ENCODE peak calls at places on chromosomes 13 and 19, in ten cellular contexts. D is CD8-positive, alpha-beta T cell; C is cardiac muscle cell; G is CD4-positive, alpha-beta T cell; A is lung; E is tibial artery; O is small intestine; Q is body of pancreas; P is tibial nerve; Y is AG04450. H is an unnamed sample.

GRCh38 chr13:26855071-26855470 is 94.5 kb upstream of the GPR12 start:
- DNase-seq in G (no peak), C (no peak), D (no peak), P (no peak), O (no peak), E (no peak), A (no peak), Y (no peak), Q (no peak), H (peak; percentile 80)

GRCh38 chr13:69793803-69794453 is 313.7 kb upstream of the ATXN8OS start:
- DNase-seq in Y (no peak), P (no peak), G (no peak), A (no peak), Q (no peak), C (no peak), O (no peak), D (no peak), E (no peak), H (no peak)

GRCh38 chr13:59962343-59962742 is 201.4 kb downstream of the DIAPH3 start:
- DNase-seq in D (no peak), Y (no peak), E (no peak), P (no peak), Q (no peak), C (peak; percentile 6), O (no peak), G (no peak), A (no peak), H (no peak)

GRCh38 chr19:8093740-8094139 is 41.2 kb downstream of the CCL25 start:
- DNase-seq in P (no peak), O (no peak), C (no peak), G (no peak), E (no peak), D (no peak), A (no peak), Q (no peak), Y (no peak), H (no peak)

GRCh38 chr13:37886879-37887278 is 17.3 kb upstream of the TRPC4 start:
- DNase-seq in O (peak; percentile 86), Q (no peak), E (no peak), Y (no peak), A (no peak), C (no peak), P (no peak), D (no peak), G (no peak), H (no peak)

GRCh38 chr13:97274782-97275252 is 52.7 kb downstream of the MBNL2 start:
- DNase-seq in Y (no peak), P (no peak), O (peak; percentile 66), E (no peak), G (no peak), C (no peak), Q (no peak), A (no peak), D (no peak), H (no peak)

GRCh38 chr19:34480971-34481821 is at the start of gene WTIP:
- DNase-seq in G (no peak), O (no peak), P (peak; percentile 58), C (peak; percentile 93), Y (peak; percentile 80), A (peak; percentile 72), Q (peak; percentile 55), D (no peak), E (peak; percentile 67), H (no peak)

GRCh38 chr13:41780736-41781708 is 179.9 kb downstream of the VWA8 start:
- DNase-seq in C (no peak), P (no peak), A (no peak), Y (peak; percentile 55), Q (peak; percentile 13), E (no peak), G (no peak), O (no peak), D (no peak), H (no peak)

DNA sequence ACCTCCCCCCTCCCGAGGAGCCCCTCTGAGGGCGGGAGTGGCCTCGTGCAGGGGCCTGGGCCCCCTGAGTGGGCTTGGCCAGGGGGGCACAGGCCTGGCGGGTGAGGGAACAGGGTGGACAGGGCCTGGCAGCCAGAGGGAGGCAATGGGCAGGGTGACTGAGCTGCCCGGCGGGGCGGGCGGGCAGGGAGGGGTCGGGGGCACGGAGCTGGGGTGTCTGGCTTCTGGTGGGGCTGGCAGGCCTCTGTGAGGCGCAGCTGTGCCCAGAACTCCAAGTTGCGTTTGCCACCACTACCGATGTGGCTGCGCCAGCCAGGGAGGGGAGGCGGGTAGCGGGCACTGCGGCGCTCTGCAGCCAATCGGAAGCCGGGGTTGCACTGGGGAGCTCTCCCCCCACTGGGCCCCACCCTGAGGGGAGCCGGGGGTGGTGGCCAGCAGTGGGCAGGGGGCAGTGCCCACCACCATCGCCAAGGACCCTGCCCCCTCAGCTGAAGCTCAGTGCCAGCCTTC is 7.2 kb downstream of the NFIX start:
- DNase-seq in Y (no peak), O (no peak), P (no peak), A (no peak), G (no peak), D (no peak), C (no peak), Q (no peak), E (no peak), H (peak; percentile 87)
- H3K27me3 ChIP-seq in Y (no peaks in the 10 kb centered on the region), O (no peaks in the 10 kb centered on the region), P (no peaks in the 10 kb centered on the region), A (no peaks in the 10 kb centered on the region), G (no peaks in the 10 kb centered on the region), D (no peaks in the 10 kb centered on the region), C (peaks cover 100% of the 10 kb centered on the region), Q (no peaks in the 10 kb centered on the region), E (no peaks in the 10 kb centered on the region), H (no peaks in the 10 kb centered on the region)

GRCh38 chr13:99907038-99907437 is 64.5 kb downstream of the ZIC5 start:
- DNase-seq in Y (no peak), C (no peak), E (no peak), A (no peak), D (no peak), Q (no peak), P (no peak), G (no peak), O (no peak), H (no peak)

GRCh38 chr13:99909097-99909835 is 62.3 kb downstream of the ZIC5 start:
- DNase-seq in P (no peak), Y (no peak), A (no peak), O (no peak), D (no peak), C (no peak), Q (no peak), G (no peak), E (no peak), H (no peak)

GRCh38 chr13:99909836-99910619 is 61.5 kb downstream of the ZIC5 start:
- DNase-seq in O (no peak), Q (peak; percentile 72), P (no peak), G (no peak), E (no peak), A (no peak), C (no peak), Y (no peak), D (no peak), H (no peak)

GRCh38 chr13:99907627-99908026 is 63.9 kb downstream of the ZIC5 start:
- DNase-seq in G (no peak), C (no peak), D (no peak), E (no peak), Y (no peak), Q (no peak), P (no peak), O (no peak), A (no peak), H (no peak)

DNA sequence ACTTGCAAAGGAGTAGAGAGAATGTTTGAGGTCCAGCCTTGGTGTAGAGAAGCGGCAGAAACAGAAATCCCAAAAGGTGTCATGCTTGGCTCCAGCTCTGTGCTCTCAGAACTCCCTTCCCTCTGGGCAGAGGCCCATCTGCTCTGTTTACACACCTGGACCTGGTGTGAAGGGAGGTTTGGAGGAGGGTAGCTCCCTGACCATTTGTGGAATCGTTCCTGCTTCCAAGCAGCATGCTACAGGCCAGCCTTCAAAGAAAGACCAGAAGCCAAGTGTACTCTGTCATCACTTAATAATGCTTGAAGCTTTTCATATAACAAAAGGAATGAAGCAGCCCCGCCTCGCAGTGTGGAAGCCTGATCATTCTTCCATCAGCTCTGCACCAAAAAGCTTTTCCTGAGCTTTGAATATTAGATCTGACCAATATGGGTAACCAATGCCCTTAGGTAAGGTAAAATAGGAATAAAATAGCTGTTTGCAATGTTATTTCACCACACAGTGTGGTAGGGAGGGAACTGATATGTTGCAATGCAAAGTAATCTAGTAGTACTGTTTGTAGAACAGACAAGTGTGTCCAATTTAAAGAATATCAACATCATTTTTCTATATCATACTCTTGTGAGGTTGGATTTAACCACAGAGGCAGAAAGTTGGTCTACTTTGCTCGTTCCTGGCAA is 63.3 kb downstream of the ZIC5 start:
- DNase-seq in C (no peak), E (no peak), O (no peak), A (no peak), P (no peak), Y (no peak), D (no peak), Q (peak; percentile 87), G (no peak), H (no peak)
- H3K27me3 ChIP-seq in C (no peaks in the 10 kb centered on the region), E (peaks cover 45% of the 10 kb centered on the region), O (no peaks in the 10 kb centered on the region), A (no peaks in the 10 kb centered on the region), P (peaks cover 61% of the 10 kb centered on the region), Y (peaks cover 22% of the 10 kb centered on the region), D (no peaks in the 10 kb centered on the region), Q (no peaks in the 10 kb centered on the region), G (peaks cover 10% of the 10 kb centered on the region), H (no peaks in the 10 kb centered on the region)

GRCh38 chr19:3759482-3760254 is 1.8 kb downstream of the APBA3 start:
- DNase-seq in G (no peak), Q (no peak), E (no peak), O (no peak), C (no peak), D (no peak), P (no peak), Y (no peak), A (no peak), H (no peak)

GRCh38 chr19:3760871-3761361 is 576 bp downstream of the APBA3 start:
- DNase-seq in P (no peak), G (no peak), E (no peak), Y (no peak), Q (no peak), D (no peak), C (no peak), O (no peak), A (no peak), H (no peak)

GRCh38 chr19:3762501-3763459 is at the start of gene MRPL54:
- DNase-seq in Y (peak; percentile 98), E (peak; percentile 99), Q (peak; percentile 99), A (peak; percentile 99), C (peak; percentile 99), P (peak; percentile 97), G (peak; percentile 100), O (peak; percentile 100), D (peak; percentile 100), H (peak; percentile 99)

GRCh38 chr19:3762130-3762473 is 380 bp upstream of the MRPL54 start:
- DNase-seq in O (no peak), E (no peak), D (no peak), C (no peak), P (no peak), Q (no peak), A (no peak), Y (no peak), G (no peak), H (no peak)

DNA sequence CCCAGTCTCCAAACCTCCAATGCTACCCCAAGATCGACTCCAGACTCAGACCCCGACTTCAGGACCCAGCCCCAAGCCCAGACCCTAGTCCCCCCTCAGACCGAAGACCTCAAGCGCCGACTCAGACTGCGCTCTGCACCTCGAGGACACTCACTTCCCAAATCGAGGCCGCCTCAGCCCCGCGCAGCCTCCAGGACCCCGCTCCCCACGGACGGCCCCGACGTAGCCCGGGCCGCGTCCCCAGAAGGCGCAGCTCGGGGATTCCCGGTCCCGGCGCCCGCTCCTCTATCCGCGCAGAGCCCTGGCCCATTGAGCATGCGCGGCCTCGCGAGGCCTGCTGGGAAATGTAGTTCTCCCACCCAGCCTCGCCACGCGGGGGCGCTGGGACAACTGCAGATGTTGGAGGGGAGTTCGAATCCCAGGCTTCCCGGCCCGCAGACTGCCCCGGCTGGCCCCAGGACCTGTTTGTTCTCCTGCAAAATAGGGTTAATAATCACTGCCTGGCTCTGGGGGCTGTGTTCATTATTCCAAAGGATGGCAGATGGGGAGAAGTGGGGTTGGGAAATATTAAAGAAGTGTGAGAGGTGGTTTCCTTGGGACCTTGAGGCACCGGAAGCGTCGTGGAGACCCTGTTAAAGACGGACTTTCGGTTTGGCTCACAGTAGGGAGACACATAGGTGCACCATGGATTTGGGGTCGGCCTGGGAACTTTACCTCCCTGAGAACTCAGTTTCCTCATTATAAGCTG is at the start of gene APBA3:
- DNase-seq in Y (peak; percentile 59), O (peak; percentile 91), A (peak; percentile 92), Q (peak; percentile 92), C (peak; percentile 94), E (peak; percentile 92), P (peak; percentile 88), D (peak; percentile 98), G (peak; percentile 95), H (peak; percentile 85)
- H3K27me3 ChIP-seq in Y (no peaks in the 10 kb centered on the region), O (no peaks in the 10 kb centered on the region), A (no peaks in the 10 kb centered on the region), Q (no peaks in the 10 kb centered on the region), C (peaks cover 3% of the 10 kb centered on the region), E (no peaks in the 10 kb centered on the region), P (no peaks in the 10 kb centered on the region), D (no peaks in the 10 kb centered on the region), G (no peaks in the 10 kb centered on the region), H (no peaks in the 10 kb centered on the region)

GRCh38 chr19:46409146-46409545 is 4.2 kb downstream of the CCDC8 start:
- DNase-seq in D (no peak), G (no peak), Y (no peak), P (no peak), Q (no peak), E (no peak), A (no peak), O (no peak), C (no peak), H (no peak)

GRCh38 chr19:46408611-46409039 is 4.7 kb downstream of the CCDC8 start:
- DNase-seq in Q (peak; percentile 59), A (peak; percentile 80), D (no peak), Y (no peak), O (no peak), E (peak; percentile 84), P (no peak), G (no peak), C (peak; percentile 73), H (no peak)

GRCh38 chr19:46410205-46411087 is 2.9 kb downstream of the CCDC8 start:
- DNase-seq in A (no peak), Q (no peak), P (no peak), G (no peak), E (no peak), Y (no peak), C (no peak), D (no peak), O (no peak), H (no peak)

GRCh38 chr19:46404884-46405658 is 8.3 kb downstream of the CCDC8 start:
- DNase-seq in Q (peak; percentile 48), C (peak; percentile 61), D (no peak), A (no peak), Y (no peak), G (no peak), O (no peak), E (no peak), P (no peak), H (no peak)

GRCh38 chr19:46407891-46408426 is 5.4 kb downstream of the CCDC8 start:
- DNase-seq in O (no peak), A (no peak), G (no peak), D (no peak), Q (no peak), E (no peak), C (no peak), Y (no peak), P (no peak), H (no peak)
- H3K27me3 ChIP-seq in O (peaks cover 23% of the 10 kb centered on the region), A (no peaks in the 10 kb centered on the region), G (peaks cover 76% of the 10 kb centered on the region), D (peaks cover 48% of the 10 kb centered on the region), Q (no peaks in the 10 kb centered on the region), E (no peaks in the 10 kb centered on the region), C (no peaks in the 10 kb centered on the region), Y (peaks cover 3% of the 10 kb centered on the region), P (peaks cover 84% of the 10 kb centered on the region), H (no peaks in the 10 kb centered on the region)